ENCODE peak calls at places on chromosomes 5 and 9, in six cellular contexts. R is stimulated activated CD4-positive, alpha-beta T cell treated with anti-CD3 and anti-CD28 coated beads, Interleukin-2, amount 100 ng/mL, for 24 hours; E is HFFc6; K is CD8-positive, alpha-beta T cell; Y is fibroblast of the conjunctiva; S is colonic mucosa. Q is an unnamed sample.

GRCh38 chr5:141850183-141850768 is 27.9 kb downstream of the PCDH1 start:
- DNase-seq in E (peak), K (peak), S (peak), R (peak), Y (no peak), Q (no peak)

GRCh38 chr5:43006411-43007202 is 33.5 kb downstream of the ANXA2R start:
- DNase-seq in S (no peak), E (no peak), Y (no peak), R (no peak), K (no peak), Q (no peak)

GRCh38 chr5:143501176-143501840 is 97.8 kb upstream of the NR3C1 start:
- DNase-seq in R (no peak), S (no peak), E (peak), Y (peak), K (no peak), Q (no peak)

GRCh38 chr5:24530907-24531306 is 113.9 kb downstream of the CDH10 start:
- DNase-seq in S (no peak), Y (no peak), E (no peak), K (no peak), R (no peak), Q (no peak)

GRCh38 chr9:110251212-110251611 is 5.1 kb downstream of the TXN start:
- DNase-seq in R (no peak), S (no peak), E (no peak), K (no peak), Y (no peak), Q (no peak)

GRCh38 chr5:58459860-58460726 is at the start of gene PLK2:
- DNase-seq in E (peak), Y (peak), R (peak), S (peak), K (peak), Q (peak)

GRCh38 chr9:72203205-72203803 is 54.1 kb downstream of the GDA start:
- DNase-seq in K (no peak), S (peak), R (no peak), Y (peak), E (peak), Q (no peak)

GRCh38 chr9:105328872-105329728 is 84.6 kb downstream of the SLC44A1 start:
- DNase-seq in S (no peak), E (no peak), Y (no peak), K (no peak), R (no peak), Q (no peak)

GRCh38 chr5:60722416-60722815 is 22.4 kb upstream of the DEPDC1B start:
- DNase-seq in R (no peak), K (no peak), Y (no peak), E (no peak), S (no peak), Q (no peak)

GRCh38 chr9:20012232-20012631 is 223.4 kb upstream of the SLC24A2 start:
- DNase-seq in K (no peak), R (no peak), Y (no peak), E (no peak), S (no peak), Q (no peak)